ENCODE peak calls at places on chromosomes 6 and 20, in four cellular contexts. V is adipocyte, Q is astrocyte of the cerebellum, U is upper lobe of right lung. D is an unnamed sample.

GRCh38 chr20:17660667-17661066 is 21.4 kb downstream of the RRBP1 start:
- DNase-seq in V (no peak), Q (no peak), U (peak; percentile 27), D (no peak)

GRCh38 chr6:42453649-42454427 is 2.1 kb upstream of the TRERF1 start:
- DNase-seq in V (peak; percentile 69), Q (no peak), U (no peak), D (peak; percentile 76)

GRCh38 chr6:70693887-70694286 is 26.2 kb downstream of the SMAP1 start:
- DNase-seq in V (no peak), Q (no peak), U (no peak), D (no peak)

GRCh38 chr6:11207199-11207968 is 25.1 kb downstream of the NEDD9 start:
- DNase-seq in V (peak; percentile 95), Q (peak; percentile 98), U (no peak), D (peak; percentile 82)

GRCh38 chr6:83311231-83311630 is 118.1 kb downstream of the RWDD2A start:
- DNase-seq in V (no peak), Q (no peak), U (no peak), D (no peak)

GRCh38 chr6:14092301-14092700 is 25.3 kb upstream of the CD83 start:
- DNase-seq in V (no peak), Q (no peak), U (no peak), D (no peak)

GRCh38 chr6:116556065-116556464 is 2.5 kb downstream of the CALHM4 start:
- DNase-seq in V (peak; percentile 56), Q (no peak), U (no peak), D (no peak)

GRCh38 chr20:61650912-61651733 is 399.1 kb downstream of the CDH4 start:
- DNase-seq in V (no peak), Q (no peak), U (peak; percentile 21), D (no peak)

GRCh38 chr6:167906899-167907298 is 80.2 kb downstream of the AFDN start:
- DNase-seq in V (no peak), Q (no peak), U (peak; percentile 65), D (peak; percentile 61)

GRCh38 chr6:37830225-37830624 is 10.7 kb downstream of the ZFAND3 start:
- DNase-seq in V (no peak), Q (no peak), U (no peak), D (no peak)

GRCh38 chr20:32580970-32581838 is 3.9 kb downstream of the NOL4L start:
- DNase-seq in V (no peak), Q (no peak), U (no peak), D (no peak)

GRCh38 chr6:158013904-158014504 is 32.3 kb downstream of the SYNJ2 start:
- DNase-seq in V (no peak), Q (no peak), U (no peak), D (no peak)

GRCh38 chr20:62884556-62884955 is 22.9 kb upstream of the TCFL5 start:
- DNase-seq in V (no peak), Q (no peak), U (no peak), D (no peak)

GRCh38 chr6:22356362-22356940 is 59.6 kb upstream of the PRL start:
- DNase-seq in V (no peak), Q (no peak), U (no peak), D (no peak)

GRCh38 chr6:21582651-21583050 is 10.9 kb upstream of the SOX4 start:
- DNase-seq in V (no peak), Q (no peak), U (no peak), D (no peak)

GRCh38 chr6:137102851-137103492 is 58.2 kb upstream of the IL20RA start:
- DNase-seq in V (no peak), Q (no peak), U (no peak), D (no peak)

GRCh38 chr6:81895511-81896185 is 143.2 kb upstream of the TENT5A start:
- DNase-seq in V (peak; percentile 66), Q (peak; percentile 96), U (no peak), D (no peak)

GRCh38 chr6:130054725-130055124 is 36.3 kb downstream of the L3MBTL3 start:
- DNase-seq in V (no peak), Q (no peak), U (no peak), D (no peak)

GRCh38 chr6:10505529-10505928 is 15.6 kb upstream of the GCNT2 start:
- DNase-seq in V (no peak), Q (no peak), U (no peak), D (no peak)

GRCh38 chr20:23692725-23693124 is 3.9 kb upstream of the CST4 start:
- DNase-seq in V (no peak), Q (no peak), U (no peak), D (no peak)
- H3K4me3 ChIP-seq in V (no peak overlapping the region), Q (no peak overlapping the region), U (no peak overlapping the region), D (no peak overlapping the region)

DNA sequence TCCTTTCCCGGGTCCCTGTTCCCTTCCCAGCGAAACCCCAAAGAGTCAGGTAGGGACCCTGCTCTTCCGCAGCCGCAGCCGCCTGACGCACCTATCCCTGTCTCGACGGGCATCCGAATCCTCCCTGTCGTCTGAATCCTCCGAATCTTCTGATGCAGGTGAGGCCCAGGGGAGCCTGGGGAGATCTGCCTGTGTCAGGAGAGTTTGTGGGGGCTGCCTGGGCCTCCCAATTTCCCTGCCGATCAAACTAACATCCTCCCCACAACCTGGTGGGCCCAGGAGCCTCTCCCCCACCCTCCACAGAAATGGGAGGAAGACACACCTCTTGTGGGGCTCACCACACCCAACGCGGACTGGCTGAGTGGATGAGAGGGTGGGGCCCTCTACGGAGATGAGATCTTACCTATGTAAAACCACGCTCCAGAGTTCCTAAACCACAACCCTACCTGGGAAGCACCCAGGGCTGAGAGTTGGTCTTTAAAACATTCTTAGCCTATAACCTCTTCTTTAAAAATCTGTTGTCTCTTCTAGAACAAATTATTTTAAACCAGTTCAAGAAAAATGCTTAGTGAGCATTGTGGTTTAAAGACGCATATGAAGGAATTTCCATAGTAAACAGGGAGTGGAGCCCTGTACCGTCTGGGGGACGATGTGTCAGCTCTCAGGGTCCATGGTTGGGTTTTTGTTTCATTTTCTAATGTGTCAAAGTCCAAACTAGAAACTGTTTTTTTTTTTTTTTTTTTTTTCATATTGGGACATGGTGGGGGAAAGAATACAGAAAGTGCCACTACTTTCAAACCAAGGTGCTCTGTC is 1.7 kb downstream of the CDC25B start:
- DNase-seq in V (no peak), Q (no peak), U (no peak), D (no peak)
- H3K4me3 ChIP-seq in V (peak overlapping the region; percentile 94), Q (peak overlapping the region; percentile 58), U (peak overlapping the region; percentile 70), D (peak overlapping the region; percentile 65)

DNA sequence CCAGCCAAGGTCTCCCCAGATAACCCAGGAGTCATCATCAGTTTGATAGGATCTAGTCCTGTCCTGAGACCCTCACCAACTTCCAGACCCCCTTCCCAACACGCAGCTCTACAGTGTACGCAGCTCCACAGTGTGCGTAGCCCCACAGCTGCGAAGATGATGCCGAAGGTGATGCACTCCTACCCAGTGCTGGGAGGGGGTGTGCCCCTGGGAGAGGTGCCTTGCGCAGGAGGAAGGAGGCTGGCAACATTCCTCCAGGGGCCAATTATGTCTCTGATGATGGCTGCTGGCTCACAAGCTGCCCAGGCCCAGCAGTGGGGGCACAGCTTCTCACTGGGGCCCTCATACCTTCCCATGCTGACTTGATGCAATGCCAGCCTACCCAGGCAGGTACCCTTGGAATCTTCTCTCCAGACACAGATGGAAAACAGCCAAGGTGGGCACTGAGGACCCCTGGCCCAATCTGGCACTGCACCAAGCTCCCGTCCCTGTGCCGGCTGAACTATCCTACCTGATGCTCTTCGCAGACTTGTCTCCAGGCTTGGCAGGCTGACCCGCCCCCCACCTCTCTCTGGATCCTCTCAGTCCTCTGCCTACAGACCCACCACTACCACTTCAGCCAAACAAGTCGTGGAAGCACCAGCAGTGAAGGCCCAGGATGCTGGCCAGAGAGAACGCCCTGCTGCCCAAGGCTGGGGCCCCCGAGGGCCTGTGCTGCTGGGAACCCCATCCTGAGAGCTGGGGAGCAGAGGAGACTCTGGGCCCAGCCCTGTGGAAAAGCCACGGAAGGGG is 1.4 kb downstream of the ZNF512B start:
- DNase-seq in V (no peak), Q (no peak), U (no peak), D (no peak)
- H3K4me3 ChIP-seq in V (peak overlapping the region; percentile 85), Q (peak overlapping the region; percentile 71), U (peak overlapping the region; percentile 65), D (peak overlapping the region; percentile 76)

GRCh38 chr6:145811741-145812140 is 2.9 kb downstream of the FBXO30 start:
- DNase-seq in V (no peak), Q (no peak), U (no peak), D (no peak)
- H3K4me3 ChIP-seq in V (peak overlapping the region; percentile 97), Q (no peak overlapping the region), U (no peak overlapping the region), D (no peak overlapping the region)

DNA sequence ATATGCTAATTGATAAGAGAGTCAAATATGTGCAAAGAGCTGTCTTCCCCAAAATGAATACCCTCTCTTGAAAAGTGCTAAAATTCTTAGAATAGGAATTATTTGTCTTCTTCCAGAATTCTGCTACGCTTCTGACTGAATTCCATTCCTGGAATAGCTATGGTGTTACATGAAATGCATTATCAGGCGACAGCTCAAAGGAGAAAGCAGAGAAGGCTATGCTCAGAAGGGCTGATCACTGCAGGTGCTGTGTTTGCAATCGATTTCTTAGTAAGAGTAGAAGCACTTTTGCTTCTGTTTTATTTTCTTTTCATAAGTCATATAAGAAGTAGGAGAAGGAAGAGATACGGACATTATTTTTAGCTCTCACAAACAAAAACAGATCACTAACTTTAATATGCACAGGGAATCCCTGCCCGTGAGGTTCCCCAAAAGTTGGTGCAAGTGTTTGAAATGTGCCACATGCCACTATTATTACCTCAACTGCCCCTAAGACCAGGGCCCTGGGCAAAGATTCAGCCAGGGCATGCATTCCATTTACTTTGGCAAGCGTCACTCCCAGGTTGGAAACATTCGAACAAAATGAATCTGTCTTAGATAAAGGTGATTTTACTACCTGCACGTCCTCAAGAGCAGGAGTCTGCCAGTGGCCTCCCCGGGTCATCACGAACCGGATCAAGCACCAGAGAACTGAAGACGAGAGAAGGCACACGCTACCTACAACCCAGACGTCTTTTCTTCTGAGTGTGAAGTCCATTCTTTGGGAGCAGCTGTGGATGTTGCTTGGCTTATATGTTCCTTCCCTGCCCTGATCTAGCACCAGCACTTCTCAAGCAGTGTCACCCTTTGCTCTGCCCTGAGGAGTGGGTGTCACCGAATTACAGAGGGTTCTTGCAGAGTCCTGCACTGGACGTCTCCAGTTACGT is 7.2 kb downstream of the MYLK4 start:
- DNase-seq in V (no peak), Q (no peak), U (no peak), D (no peak)
- H3K4me3 ChIP-seq in V (no peak overlapping the region), Q (no peak overlapping the region), U (no peak overlapping the region), D (no peak overlapping the region)

DNA sequence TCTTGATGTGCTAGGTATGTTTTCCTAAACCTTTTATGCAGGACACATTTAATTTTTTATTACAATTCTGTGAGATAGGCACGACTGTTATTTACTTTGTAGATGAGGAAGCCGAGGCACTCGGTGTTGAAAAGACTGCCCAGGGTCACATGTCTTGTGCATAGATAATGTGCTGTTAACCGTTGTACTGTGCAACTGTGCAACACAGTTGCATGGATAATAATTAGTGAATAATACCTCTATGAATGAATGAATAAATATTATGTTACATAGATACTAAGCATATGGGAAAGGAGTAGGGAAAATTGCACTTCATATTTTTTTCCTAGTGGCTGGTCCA is 60.3 kb upstream of the DEK start:
- DNase-seq in V (no peak), Q (no peak), U (no peak), D (no peak)
- H3K4me3 ChIP-seq in V (no peak overlapping the region), Q (no peak overlapping the region), U (no peak overlapping the region), D (no peak overlapping the region)

DNA sequence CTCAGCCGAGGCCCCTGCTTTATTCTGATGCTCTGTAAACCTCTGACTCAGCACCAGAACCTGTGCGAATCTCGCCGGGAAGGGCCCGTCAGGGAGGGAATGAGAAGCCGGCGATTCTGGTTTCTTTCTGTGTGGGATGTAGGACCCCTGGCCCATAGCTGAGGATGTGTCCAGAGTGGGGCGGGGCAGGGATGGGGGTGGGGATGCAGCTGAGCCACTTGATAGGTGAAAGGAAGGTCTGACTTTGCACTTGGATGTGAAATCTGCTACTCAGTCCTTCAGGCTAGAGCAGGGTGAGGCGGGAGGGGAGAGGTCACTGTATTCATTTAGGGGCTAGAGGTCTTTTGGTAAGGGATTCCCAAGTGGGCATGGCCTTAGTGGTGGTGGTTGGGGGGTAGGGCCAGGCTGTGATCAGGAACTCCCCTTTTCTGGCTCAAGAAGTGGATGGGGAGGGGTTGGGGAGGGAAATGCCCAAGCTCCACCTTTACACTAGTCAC is 2.3 kb downstream of the TOX2 start:
- DNase-seq in V (peak; percentile 73), Q (no peak), U (peak; percentile 51), D (no peak)
- H3K4me3 ChIP-seq in V (no peak overlapping the region), Q (peak overlapping the region; percentile 59), U (peak overlapping the region; percentile 57), D (peak overlapping the region; percentile 52)